ENCODE peak calls at places on chromosome X, in six cellular contexts. L, H, W, M, A and I are unnamed samples.
A peak's percentile ranks its signal among the peaks of the same experiment; 100 is the strongest.

GRCh38 chrX:123339201-123339905 is 155.3 kb downstream of the GRIA3 start:
- DNase-seq in L (no peak), M (no peak), A (no peak), W (no peak), H (no peak), I (no peak)

GRCh38 chrX:24023972-24024664 is 2.9 kb downstream of the KLHL15 start:
- DNase-seq in M (no peak), A (no peak), L (no peak), H (no peak), W (no peak), I (no peak)

GRCh38 chrX:123873956-123874355 is 14.1 kb downstream of the XIAP start:
- DNase-seq in W (no peak), H (no peak), A (no peak), M (no peak), L (no peak), I (no peak)

GRCh38 chrX:154482786-154483185 is 3.6 kb downstream of the UBL4A start:
- DNase-seq in M (no peak), L (no peak), A (no peak), W (no peak), H (no peak), I (no peak)

GRCh38 chrX:40282901-40283674 is 185.3 kb upstream of the BCOR start:
- DNase-seq in A (no peak), H (no peak), M (no peak), W (no peak), L (no peak), I (no peak)

GRCh38 chrX:2313864-2314646 is 186.7 kb downstream of the DHRSX start:
- DNase-seq in H (no peak), L (no peak), M (no peak), W (no peak), A (no peak), I (no peak)

GRCh38 chrX:129744881-129745321 is 6.1 kb downstream of the XPNPEP2 start:
- DNase-seq in W (no peak), M (no peak), L (no peak), H (no peak), A (no peak), I (no peak)

GRCh38 chrX:118718737-118719136 is 8.7 kb upstream of the IL13RA1 start:
- DNase-seq in H (no peak), W (no peak), A (no peak), M (no peak), L (no peak), I (no peak)

GRCh38 chrX:75968293-75968692 is 183.2 kb upstream of the MAGEE2 start:
- DNase-seq in H (no peak), M (no peak), A (no peak), W (no peak), L (no peak), I (no peak)

DNA sequence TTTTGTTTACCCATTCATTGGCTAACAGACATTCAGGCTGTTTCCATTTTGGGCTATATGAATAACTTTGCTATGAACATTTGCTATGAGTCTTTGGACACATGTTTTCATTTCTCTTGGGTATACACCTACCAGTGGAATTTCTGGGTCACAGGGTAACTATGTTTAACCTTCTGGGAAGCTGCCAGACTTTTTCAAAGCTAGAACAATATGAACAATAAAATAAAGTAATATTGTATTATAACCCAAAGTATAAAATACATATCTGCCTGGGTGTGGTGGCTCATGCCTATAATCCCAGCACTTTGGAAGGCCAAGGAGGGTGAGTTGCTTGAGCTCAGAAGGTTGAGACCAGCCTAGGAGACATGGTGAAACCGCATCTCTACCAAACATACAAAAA is 90.6 kb downstream of the DLG3 start:
- DNase-seq in L (no peak), M (no peak), A (no peak), H (no peak), W (no peak), I (no peak)
- TF ChIP-seq CTCF in L (no peak), M (no peak), A (no peak), H (no peak), W (no peak), I (no peak)

DNA sequence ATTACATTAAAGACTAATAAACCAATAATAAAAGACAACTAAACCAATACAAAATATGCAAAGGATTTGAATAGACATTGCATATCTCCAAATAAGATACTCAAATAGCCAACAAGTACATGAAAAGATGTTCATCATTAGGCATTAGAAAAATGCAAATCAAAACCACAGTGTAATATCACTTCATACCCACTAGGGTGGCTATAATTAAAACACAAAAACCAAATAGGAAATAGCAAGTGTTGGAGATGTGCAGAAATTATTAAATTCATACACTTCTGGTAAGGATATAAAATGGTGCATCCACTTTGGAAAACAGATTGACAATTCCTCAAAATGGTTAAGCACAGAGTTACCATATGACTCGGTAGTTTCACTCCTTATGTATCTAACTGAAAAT is 860.8 kb upstream of the DIAPH2 start:
- DNase-seq in H (no peak), M (no peak), A (no peak), L (no peak), W (no peak), I (no peak)
- TF ChIP-seq CTCF in H (no peak), M (peak; percentile 15), A (no peak), L (no peak), W (no peak), I (no peak)

GRCh38 chrX:26651755-26652154 is 435.8 kb downstream of the MAGEB5 start:
- DNase-seq in H (no peak), W (no peak), A (no peak), L (no peak), M (no peak), I (no peak)

GRCh38 chrX:26653050-26653449 is 437.1 kb downstream of the MAGEB5 start:
- DNase-seq in M (no peak), A (no peak), W (no peak), L (no peak), H (no peak), I (no peak)

GRCh38 chrX:26649534-26649933 is 433.6 kb downstream of the MAGEB5 start:
- DNase-seq in W (peak; percentile 2), A (peak; percentile 15), H (peak; percentile 16), M (no peak), L (no peak), I (peak; percentile 21)
- TF ChIP-seq CTCF in W (peak; percentile 51), A (peak; percentile 33), H (peak; percentile 39), M (peak; percentile 33), L (no peak), I (peak; percentile 72)

GRCh38 chrX:34866636-34867035 is 76.0 kb upstream of the FAM47B start:
- DNase-seq in L (no peak), W (no peak), H (no peak), A (no peak), M (no peak), I (no peak)
- TF ChIP-seq CTCF in L (no peak), W (no peak), H (no peak), A (no peak), M (no peak), I (no peak)